ENCODE peak calls at places on chromosomes 6 and 20, in six cellular contexts. W is PC-3, Z is RWPE1, S is astrocyte, A is glutamatergic neuron, U is fibroblast of lung. Q is an unnamed sample.

GRCh38 chr6:2710412-2710811 is 40.3 kb downstream of the MYLK4 start:
- DNase-seq in W (no peak), Z (no peak), S (no peak), A (no peak), U (no peak), Q (no peak)

GRCh38 chr6:103854059-103854458 is 1005.7 kb downstream of the HACE1 start:
- DNase-seq in W (no peak), Z (no peak), S (no peak), A (no peak), U (no peak), Q (no peak)

GRCh38 chr6:35015996-35016395 is 125.1 kb downstream of the TCP11 start:
- DNase-seq in W (no peak), Z (no peak), S (no peak), A (no peak), U (no peak), Q (no peak)

GRCh38 chr20:49727473-49727872 is 13.8 kb upstream of the B4GALT5 start:
- DNase-seq in W (no peak), Z (no peak), S (no peak), A (no peak), U (no peak), Q (no peak)

GRCh38 chr20:49460131-49460530 is 22.3 kb downstream of the KCNB1 start:
- DNase-seq in W (no peak), Z (no peak), S (no peak), A (no peak), U (no peak), Q (no peak)

GRCh38 chr6:37442416-37443218 is 9.6 kb downstream of the CMTR1 start:
- DNase-seq in W (no peak), Z (no peak), S (no peak), A (no peak), U (no peak), Q (no peak)

GRCh38 chr20:43909720-43910119 is 4.9 kb upstream of the TOX2 start:
- DNase-seq in W (no peak), Z (no peak), S (no peak), A (no peak), U (no peak), Q (no peak)

GRCh38 chr6:118899948-118900347 is 6.0 kb downstream of the ASF1A start:
- DNase-seq in W (no peak), Z (no peak), S (no peak), A (no peak), U (no peak), Q (no peak)

GRCh38 chr6:129672883-129673631 is 36.9 kb downstream of the ARHGAP18 start:
- DNase-seq in W (peak; percentile 83), Z (peak; percentile 65), S (peak; percentile 89), A (no peak), U (peak; percentile 79), Q (no peak)

GRCh38 chr20:8331740-8332412 is 199.8 kb downstream of the PLCB1 start:
- DNase-seq in W (peak; percentile 20), Z (no peak), S (peak; percentile 80), A (no peak), U (peak; percentile 77), Q (no peak)

GRCh38 chr20:44537993-44538392 is 16.1 kb upstream of the SERINC3 start:
- DNase-seq in W (no peak), Z (no peak), S (no peak), A (no peak), U (peak; percentile 46), Q (no peak)

GRCh38 chr20:21569586-21569985 is 55.7 kb upstream of the NKX2-2 start:
- DNase-seq in W (no peak), Z (no peak), S (no peak), A (no peak), U (no peak), Q (no peak)

GRCh38 chr20:17816804-17817590 is 117.2 kb downstream of the BANF2 start:
- DNase-seq in W (no peak), Z (no peak), S (peak; percentile 44), A (no peak), U (no peak), Q (no peak)

GRCh38 chr20:37343994-37344355 is 2.0 kb upstream of the SRC start:
- DNase-seq in W (no peak), Z (no peak), S (no peak), A (no peak), U (no peak), Q (no peak)

GRCh38 chr6:107555449-107555848 is 65.5 kb downstream of the SOBP start:
- DNase-seq in W (no peak), Z (no peak), S (no peak), A (peak; percentile 30), U (no peak), Q (no peak)

GRCh38 chr6:97586344-97586743 is 303.3 kb upstream of the MMS22L start:
- DNase-seq in W (no peak), Z (no peak), S (peak; percentile 21), A (no peak), U (peak; percentile 43), Q (no peak)

GRCh38 chr20:8104252-8104651 is 27.8 kb upstream of the PLCB1 start:
- DNase-seq in W (no peak), Z (no peak), S (no peak), A (no peak), U (no peak), Q (no peak)

GRCh38 chr6:35258858-35259193 is 709 bp upstream of the ZNF76 start:
- DNase-seq in W (no peak), Z (peak; percentile 52), S (peak; percentile 51), A (no peak), U (peak; percentile 60), Q (peak; percentile 62)

GRCh38 chr20:53890434-53891305 is 179.7 kb downstream of the BCAS1 start:
- DNase-seq in W (peak; percentile 84), Z (peak; percentile 43), S (no peak), A (no peak), U (peak; percentile 50), Q (peak; percentile 59)

GRCh38 chr6:45949256-45949655 is 66.4 kb downstream of the CLIC5 start:
- DNase-seq in W (peak; percentile 21), Z (no peak), S (peak; percentile 52), A (no peak), U (no peak), Q (peak; percentile 35)

GRCh38 chr6:2596222-2596621 is 154.5 kb downstream of the MYLK4 start:
- DNase-seq in W (no peak), Z (no peak), S (no peak), A (no peak), U (no peak), Q (no peak)

GRCh38 chr20:3307078-3307477 is 68.1 kb upstream of the SLC4A11 start:
- DNase-seq in W (no peak), Z (no peak), S (no peak), A (no peak), U (no peak), Q (no peak)

GRCh38 chr6:138944412-138944811 is 43.6 kb downstream of the REPS1 start:
- DNase-seq in W (peak; percentile 66), Z (peak; percentile 15), S (peak; percentile 77), A (no peak), U (peak; percentile 58), Q (peak; percentile 7)

GRCh38 chr20:47051936-47052566 is 157.4 kb downstream of the EYA2 start:
- DNase-seq in W (no peak), Z (no peak), S (no peak), A (no peak), U (no peak), Q (no peak)

DNA sequence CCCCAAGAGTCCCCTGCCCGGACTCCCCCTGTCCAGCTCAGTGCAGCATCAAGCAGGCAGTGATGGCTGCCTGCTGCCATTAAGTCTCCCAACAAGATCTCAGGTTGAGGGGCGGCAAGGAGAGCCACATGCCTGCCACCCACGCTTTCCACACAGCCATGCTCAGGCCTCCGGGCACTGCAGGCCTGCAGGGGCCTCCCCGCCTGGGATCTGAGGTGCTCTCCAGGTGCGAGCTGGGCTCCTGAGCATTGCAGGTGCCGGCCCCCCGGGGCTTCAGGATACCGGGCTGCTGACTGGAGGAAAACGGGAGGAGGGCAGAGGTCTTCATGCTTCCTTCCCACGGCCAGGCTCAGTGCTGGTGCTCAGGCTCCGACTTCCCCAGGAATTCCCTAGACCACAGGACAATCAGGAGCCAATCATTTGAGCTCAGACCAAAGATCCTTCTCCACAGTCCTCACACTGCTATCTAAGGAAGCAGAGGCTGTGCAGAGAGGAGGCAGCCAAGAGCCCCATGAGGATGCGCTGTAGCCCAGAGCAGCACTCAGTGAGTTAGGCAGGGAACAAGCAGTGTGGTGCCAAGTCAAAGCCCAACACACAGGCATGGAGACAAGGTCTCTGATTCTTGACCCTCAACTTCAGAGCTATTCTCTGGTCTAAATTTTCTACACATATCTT is 52.7 kb downstream of the PYGB start:
- DNase-seq in W (no peak), Z (no peak), S (peak; percentile 14), A (no peak), U (no peak), Q (no peak)
- TF ChIP-seq CTCF in W (no peak), Z (no peak), S (no peak), A (no peak), U (peak; percentile 13), Q (no peak)

DNA sequence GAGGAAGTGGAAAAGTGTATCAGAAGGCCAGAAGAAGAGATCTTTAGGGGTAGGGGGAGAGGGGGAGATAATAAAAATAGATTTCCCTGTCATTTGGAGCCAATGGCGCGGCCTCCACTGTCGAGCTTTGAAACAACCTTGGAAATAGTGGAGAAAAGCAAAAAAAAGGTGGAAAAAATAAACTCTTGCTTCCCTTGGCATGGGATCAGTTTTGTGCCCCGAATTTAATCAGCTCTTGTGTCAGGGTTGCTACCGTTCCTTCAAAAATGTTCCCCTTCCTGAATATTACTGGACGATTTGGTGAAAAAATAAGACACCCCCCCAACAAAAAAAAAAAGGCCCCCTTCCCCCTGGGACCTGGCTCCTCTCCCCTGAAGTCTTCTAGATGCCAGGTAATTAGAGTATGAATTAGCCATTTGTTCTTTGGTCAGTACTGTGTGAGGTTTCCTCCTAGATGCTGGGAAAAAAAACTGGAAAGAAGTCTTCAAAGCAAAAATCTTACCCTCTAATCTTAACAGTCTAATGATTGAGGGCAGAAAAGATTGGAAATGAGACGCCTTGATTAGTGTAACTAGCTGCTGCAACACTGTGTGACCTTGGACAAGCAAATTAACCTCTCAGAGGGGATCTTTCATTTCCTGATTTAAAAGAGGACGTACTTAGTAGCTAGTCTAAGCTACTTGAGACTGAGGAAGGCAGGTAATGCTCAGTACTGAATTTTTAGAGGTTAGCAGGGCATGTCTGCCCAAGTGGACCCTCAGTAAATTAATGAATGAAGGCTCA is 872 bp upstream of the RBM39 start:
- DNase-seq in W (no peak), Z (no peak), S (no peak), A (no peak), U (peak; percentile 43), Q (no peak)
- TF ChIP-seq CTCF in W (peak; percentile 3), Z (no peak), S (no peak), A (peak; percentile 6), U (no peak), Q (no peak)

GRCh38 chr6:125753937-125754259 is 4.5 kb downstream of the HEY2 start:
- DNase-seq in W (no peak), Z (no peak), S (no peak), A (no peak), U (no peak), Q (no peak)
- TF ChIP-seq CTCF in W (no peak), Z (no peak), S (no peak), A (no peak), U (no peak), Q (no peak)

GRCh38 chr6:155786528-155786927 is 330.9 kb upstream of the NOX3 start:
- DNase-seq in W (no peak), Z (no peak), S (no peak), A (no peak), U (no peak), Q (no peak)

GRCh38 chr6:155795173-155795796 is 339.6 kb upstream of the NOX3 start:
- DNase-seq in W (peak; percentile 45), Z (no peak), S (peak; percentile 72), A (no peak), U (no peak), Q (peak; percentile 20)

GRCh38 chr6:155791186-155791585 is 335.5 kb upstream of the NOX3 start:
- DNase-seq in W (peak; percentile 20), Z (no peak), S (no peak), A (no peak), U (no peak), Q (peak; percentile 8)

GRCh38 chr6:155787168-155787567 is 331.5 kb upstream of the NOX3 start:
- DNase-seq in W (no peak), Z (no peak), S (no peak), A (no peak), U (no peak), Q (no peak)

GRCh38 chr6:155791891-155792290 is 336.3 kb upstream of the NOX3 start:
- DNase-seq in W (no peak), Z (no peak), S (no peak), A (no peak), U (no peak), Q (no peak)
- TF ChIP-seq CTCF in W (no peak), Z (no peak), S (no peak), A (no peak), U (no peak), Q (no peak)